ENCODE peak calls at places on chromosome 2, in four cellular contexts. T is hippocampal formation, O is HT1080, H is A549. I is an unnamed sample.

GRCh38 chr2:43100883-43101662 is 125.3 kb downstream of the ZFP36L2 start:
- DNase-seq in T (peak), O (no peak), H (no peak), I (peak)

GRCh38 chr2:98012561-98012979 is 16.8 kb upstream of the TMEM131 start:
- DNase-seq in T (no peak), O (no peak), H (no peak), I (no peak)

GRCh38 chr2:94923196-94923595 is 52.0 kb downstream of the TEKT4 start:
- DNase-seq in T (peak), O (peak), H (no peak), I (peak)

GRCh38 chr2:101717041-101717817 is 19.7 kb downstream of the MAP4K4 start:
- DNase-seq in T (no peak), O (no peak), H (no peak), I (no peak)

GRCh38 chr2:36889782-36890181 is 76.6 kb downstream of the STRN start:
- DNase-seq in T (no peak), O (peak), H (peak), I (no peak)

GRCh38 chr2:240463274-240463865 is 27.9 kb downstream of the GPC1 start:
- DNase-seq in T (no peak), O (no peak), H (no peak), I (no peak)

GRCh38 chr2:38466849-38467767 is 90.0 kb upstream of the ATL2 start:
- DNase-seq in T (no peak), O (no peak), H (no peak), I (no peak)

GRCh38 chr2:85862426-85862825 is 26.4 kb downstream of the ST3GAL5 start:
- DNase-seq in T (no peak), O (peak), H (no peak), I (no peak)

GRCh38 chr2:239177325-239177724 is 223.5 kb downstream of the HDAC4 start:
- DNase-seq in T (no peak), O (no peak), H (no peak), I (no peak)

GRCh38 chr2:36750101-36750500 is 53.6 kb downstream of the VIT start:
- DNase-seq in T (no peak), O (no peak), H (no peak), I (no peak)

GRCh38 chr2:191382801-191383200 is 137.6 kb downstream of the MYO1B start:
- DNase-seq in T (no peak), O (no peak), H (no peak), I (no peak)

GRCh38 chr2:104340879-104341812 is 512.8 kb upstream of the POU3F3 start:
- DNase-seq in T (no peak), O (no peak), H (no peak), I (no peak)

I was measured in putamen.